ENCODE peak calls at places on chromosomes 12 and 14, in five cellular contexts. C is AG04450, U is HFF-Myc, D is left lung, Z is body of pancreas. I is an unnamed sample.

GRCh38 chr12:113697646-113698504 is 226.2 kb upstream of the LHX5 start:
- DNase-seq in C (no peak), U (no peak), D (no peak), Z (peak), I (no peak)

GRCh38 chr12:56955631-56956256 is 1.7 kb downstream of the RDH16 start:
- DNase-seq in C (no peak), U (no peak), D (no peak), Z (no peak), I (peak)

GRCh38 chr14:91402278-91403068 is 15.1 kb downstream of the CCDC88C start:
- DNase-seq in C (no peak), U (no peak), D (no peak), Z (peak), I (no peak)

GRCh38 chr14:77120771-77121743 is 20.5 kb downstream of the ZDHHC22 start:
- DNase-seq in C (no peak), U (no peak), D (no peak), Z (no peak), I (peak)

GRCh38 chr12:26226629-26227375 is 31.4 kb downstream of the SSPN start:
- DNase-seq in C (no peak), U (no peak), D (peak), Z (peak), I (no peak)

GRCh38 chr12:106039242-106039641 is 99.5 kb downstream of the NUAK1 start:
- DNase-seq in C (no peak), U (no peak), D (peak), Z (no peak), I (no peak)

GRCh38 chr12:51051787-51052186 is 3.7 kb downstream of the LETMD1 start:
- DNase-seq in C (no peak), U (peak), D (no peak), Z (no peak), I (no peak)

GRCh38 chr12:52029686-52030085 is 21.6 kb upstream of the NR4A1 start:
- DNase-seq in C (no peak), U (no peak), D (no peak), Z (peak), I (no peak)

GRCh38 chr12:25764892-25765291 is 193.6 kb upstream of the RASSF8 start:
- DNase-seq in C (no peak), U (no peak), D (no peak), Z (no peak), I (no peak)

GRCh38 chr14:59354666-59355065 is 110.5 kb downstream of the GPR135 start:
- DNase-seq in C (peak), U (no peak), D (no peak), Z (no peak), I (no peak)

GRCh38 chr12:104219908-104220404 is 4.4 kb downstream of the TXNRD1 start:
- DNase-seq in C (no peak), U (no peak), D (no peak), Z (peak), I (no peak)

GRCh38 chr12:15555466-15555865 is 233.2 kb downstream of the PTPRO start:
- DNase-seq in C (no peak), U (no peak), D (no peak), Z (no peak), I (no peak)

GRCh38 chr14:33737446-33737845 is 213.4 kb downstream of the EGLN3 start:
- DNase-seq in C (no peak), U (peak), D (no peak), Z (no peak), I (no peak)

DNA sequence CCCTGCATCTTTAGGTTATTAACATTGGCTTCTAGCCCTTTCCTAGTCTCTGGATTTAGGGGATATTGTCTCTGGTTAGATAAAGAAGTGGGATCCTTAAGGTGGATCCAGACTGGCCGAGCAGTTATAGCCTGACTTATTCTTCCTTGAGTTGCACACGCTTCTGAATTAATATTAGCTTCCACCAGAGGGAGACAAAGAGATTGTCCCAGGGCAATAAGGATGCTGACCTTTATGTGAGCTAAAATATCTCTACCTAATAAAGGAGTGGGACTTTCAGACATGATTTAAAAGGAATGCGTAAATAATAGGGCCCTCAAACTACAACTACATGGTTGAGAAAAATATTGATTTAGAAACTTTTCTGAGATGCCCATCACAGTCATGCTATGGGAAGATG is 139.7 kb downstream of the SLCO1B3 start:
- DNase-seq in C (no peak), U (no peak), D (no peak), Z (no peak), I (peak)
- TF ChIP-seq CTCF in C (no peak), U (no peak), D (peak), Z (peak), I (peak)

GRCh38 chr14:97212399-97212798 is 415.2 kb downstream of the VRK1 start:
- DNase-seq in C (no peak), U (no peak), D (no peak), Z (no peak), I (no peak)
- TF ChIP-seq CTCF in C (no peak), U (no peak), D (no peak), Z (no peak), I (no peak)

DNA sequence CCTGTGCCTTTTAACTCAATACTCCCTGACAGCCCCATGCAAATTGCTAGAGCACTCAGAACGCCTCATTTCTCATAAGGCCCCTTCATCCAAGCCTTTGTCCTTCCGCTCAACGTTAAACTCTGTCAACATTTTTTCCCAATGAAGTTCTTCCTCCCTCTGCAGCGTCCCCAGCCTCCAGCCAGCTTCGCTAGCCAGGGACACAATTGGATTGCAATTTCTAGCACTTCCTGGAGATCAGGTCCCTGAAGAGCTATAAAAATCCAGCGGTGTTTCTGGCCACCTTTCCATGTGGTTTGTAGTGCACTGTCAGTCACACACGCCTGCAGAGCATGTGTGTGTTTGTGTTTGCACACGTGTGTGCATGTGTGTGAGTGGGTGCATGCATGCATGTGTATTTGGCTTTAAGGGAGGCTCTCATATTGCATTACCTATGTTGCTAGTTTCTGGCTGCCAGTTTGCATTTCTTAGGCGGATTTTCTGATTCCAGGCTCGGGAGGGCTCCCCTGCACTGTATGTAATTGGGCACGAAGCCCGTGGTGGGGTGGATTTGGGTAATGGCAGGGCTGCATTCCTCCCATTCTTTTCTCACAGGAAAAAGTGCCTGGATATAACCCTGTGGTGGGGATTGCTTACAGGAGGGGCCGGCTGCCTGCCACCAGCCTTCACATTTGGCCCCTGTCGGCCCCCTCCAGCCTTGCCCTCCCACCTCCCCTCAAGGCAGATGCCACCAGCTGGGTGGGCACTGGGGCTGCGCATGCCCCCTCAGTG is 73.8 kb downstream of the TSPAN9 start:
- DNase-seq in C (no peak), U (no peak), D (no peak), Z (no peak), I (no peak)
- TF ChIP-seq CTCF in C (no peak), U (no peak), D (no peak), Z (no peak), I (no peak)

GRCh38 chr12:115630133-115630532 is 647.4 kb downstream of the MED13L start:
- DNase-seq in C (no peak), U (no peak), D (no peak), Z (no peak), I (no peak)

GRCh38 chr12:115636546-115636945 is 640.9 kb downstream of the MED13L start:
- DNase-seq in C (no peak), U (no peak), D (no peak), Z (no peak), I (no peak)

GRCh38 chr12:115632323-115632722 is 645.2 kb downstream of the MED13L start:
- DNase-seq in C (no peak), U (no peak), D (no peak), Z (no peak), I (no peak)
- TF ChIP-seq CTCF in C (peak), U (peak), D (no peak), Z (no peak), I (no peak)